ENCODE peak calls at places on chromosome 3, in five cellular contexts. One of them, this sample, is unnamed.

GRCh38 chr3:53044371-53045106 is 1.3 kb downstream of the SFMBT1 start:
- DNase-seq in CD8-positive, alpha-beta memory T cell: peak
- DNase-seq in GM23338: peak
- DNase-seq in psoas muscle: no peak
- DNase-seq in neuronal stem cell: peak
- DNase-seq in this sample: peak

GRCh38 chr3:68089572-68089991 is 435.2 kb upstream of the SUCLG2 start:
- DNase-seq in GM23338: no peak
- DNase-seq in CD8-positive, alpha-beta memory T cell: no peak
- DNase-seq in psoas muscle: no peak
- DNase-seq in neuronal stem cell: no peak
- DNase-seq in this sample: no peak

GRCh38 chr3:13715167-13715954 is 164.5 kb downstream of the WNT7A start:
- DNase-seq in CD8-positive, alpha-beta memory T cell: no peak
- DNase-seq in GM23338: no peak
- DNase-seq in psoas muscle: no peak
- DNase-seq in neuronal stem cell: no peak
- DNase-seq in this sample: no peak

GRCh38 chr3:15616053-15616452 is 14.5 kb downstream of the BTD start:
- DNase-seq in neuronal stem cell: no peak
- DNase-seq in GM23338: no peak
- DNase-seq in CD8-positive, alpha-beta memory T cell: no peak
- DNase-seq in psoas muscle: no peak
- DNase-seq in this sample: no peak

GRCh38 chr3:158128755-158129154 is 18.9 kb downstream of the RSRC1 start:
- DNase-seq in GM23338: no peak
- DNase-seq in psoas muscle: no peak
- DNase-seq in neuronal stem cell: no peak
- DNase-seq in CD8-positive, alpha-beta memory T cell: no peak
- DNase-seq in this sample: no peak

GRCh38 chr3:161423911-161424522 is 52.7 kb upstream of the SPTSSB start:
- DNase-seq in psoas muscle: no peak
- DNase-seq in neuronal stem cell: peak
- DNase-seq in GM23338: peak
- DNase-seq in CD8-positive, alpha-beta memory T cell: no peak
- DNase-seq in this sample: no peak

GRCh38 chr3:162391301-162391700 is 894.7 kb downstream of the OTOL1 start:
- DNase-seq in CD8-positive, alpha-beta memory T cell: no peak
- DNase-seq in GM23338: no peak
- DNase-seq in neuronal stem cell: no peak
- DNase-seq in psoas muscle: no peak
- DNase-seq in this sample: no peak

GRCh38 chr3:111210003-111210699 is 138.5 kb downstream of the NECTIN3 start:
- DNase-seq in GM23338: peak
- DNase-seq in CD8-positive, alpha-beta memory T cell: no peak
- DNase-seq in psoas muscle: no peak
- DNase-seq in neuronal stem cell: no peak
- DNase-seq in this sample: no peak

GRCh38 chr3:82163907-82164520 is 402.6 kb upstream of the GBE1 start:
- DNase-seq in psoas muscle: no peak
- DNase-seq in neuronal stem cell: no peak
- DNase-seq in CD8-positive, alpha-beta memory T cell: no peak
- DNase-seq in GM23338: peak
- DNase-seq in this sample: no peak

GRCh38 chr3:189551007-189551406 is 80.2 kb upstream of the TP63 start:
- DNase-seq in CD8-positive, alpha-beta memory T cell: no peak
- DNase-seq in neuronal stem cell: no peak
- DNase-seq in GM23338: no peak
- DNase-seq in psoas muscle: no peak
- DNase-seq in this sample: no peak

GRCh38 chr3:134666466-134666865 is 15.6 kb upstream of the KY start:
- DNase-seq in neuronal stem cell: no peak
- DNase-seq in psoas muscle: peak
- DNase-seq in GM23338: no peak
- DNase-seq in CD8-positive, alpha-beta memory T cell: no peak
- DNase-seq in this sample: no peak

GRCh38 chr3:98519351-98519750 is 3.4 kb downstream of the CLDND1 start:
- DNase-seq in CD8-positive, alpha-beta memory T cell: no peak
- DNase-seq in neuronal stem cell: no peak
- DNase-seq in psoas muscle: no peak
- DNase-seq in GM23338: no peak
- DNase-seq in this sample: no peak

GRCh38 chr3:188690076-188690475 is 481.7 kb upstream of the TPRG1 start:
- DNase-seq in psoas muscle: no peak
- DNase-seq in CD8-positive, alpha-beta memory T cell: no peak
- DNase-seq in GM23338: no peak
- DNase-seq in neuronal stem cell: no peak
- DNase-seq in this sample: no peak

GRCh38 chr3:42698911-42699230 is 3.7 kb downstream of the HHATL start:
- DNase-seq in neuronal stem cell: no peak
- DNase-seq in GM23338: no peak
- DNase-seq in psoas muscle: no peak
- DNase-seq in CD8-positive, alpha-beta memory T cell: no peak
- DNase-seq in this sample: no peak

GRCh38 chr3:125062904-125063618 is 7.3 kb upstream of the HEG1 start:
- DNase-seq in GM23338: no peak
- DNase-seq in neuronal stem cell: no peak
- DNase-seq in CD8-positive, alpha-beta memory T cell: no peak
- DNase-seq in psoas muscle: no peak
- DNase-seq in this sample: no peak

GRCh38 chr3:45191424-45191823 is 34.7 kb downstream of the TMEM158 start:
- DNase-seq in CD8-positive, alpha-beta memory T cell: no peak
- DNase-seq in neuronal stem cell: no peak
- DNase-seq in GM23338: no peak
- DNase-seq in psoas muscle: no peak
- DNase-seq in this sample: no peak

GRCh38 chr3:62144482-62144881 is 228.9 kb downstream of the FEZF2 start:
- DNase-seq in psoas muscle: no peak
- DNase-seq in CD8-positive, alpha-beta memory T cell: no peak
- DNase-seq in GM23338: no peak
- DNase-seq in neuronal stem cell: no peak
- DNase-seq in this sample: no peak

GRCh38 chr3:69009559-69010410 is 3.7 kb downstream of the EOGT start:
- DNase-seq in neuronal stem cell: no peak
- DNase-seq in CD8-positive, alpha-beta memory T cell: no peak
- DNase-seq in GM23338: peak
- DNase-seq in psoas muscle: no peak
- DNase-seq in this sample: no peak

GRCh38 chr3:18440053-18440768 is 15.1 kb upstream of the SATB1 start:
- DNase-seq in neuronal stem cell: no peak
- DNase-seq in GM23338: no peak
- DNase-seq in psoas muscle: no peak
- DNase-seq in CD8-positive, alpha-beta memory T cell: no peak
- DNase-seq in this sample: no peak

GRCh38 chr3:114364806-114365205 is 71.0 kb downstream of the TIGIT start:
- DNase-seq in GM23338: no peak
- DNase-seq in CD8-positive, alpha-beta memory T cell: no peak
- DNase-seq in neuronal stem cell: no peak
- DNase-seq in psoas muscle: no peak
- DNase-seq in this sample: no peak

GRCh38 chr3:121724130-121724529 is 25.4 kb downstream of the GOLGB1 start:
- DNase-seq in neuronal stem cell: no peak
- DNase-seq in psoas muscle: no peak
- DNase-seq in CD8-positive, alpha-beta memory T cell: no peak
- DNase-seq in GM23338: no peak
- DNase-seq in this sample: no peak

GRCh38 chr3:64502284-64502683 is 185.5 kb downstream of the ADAMTS9 start:
- DNase-seq in neuronal stem cell: no peak
- DNase-seq in psoas muscle: no peak
- DNase-seq in CD8-positive, alpha-beta memory T cell: no peak
- DNase-seq in GM23338: no peak
- DNase-seq in this sample: no peak

GRCh38 chr3:46094506-46094905 is 67.2 kb upstream of the XCR1 start:
- DNase-seq in neuronal stem cell: no peak
- DNase-seq in GM23338: no peak
- DNase-seq in CD8-positive, alpha-beta memory T cell: no peak
- DNase-seq in psoas muscle: no peak
- DNase-seq in this sample: no peak

GRCh38 chr3:73479325-73479724 is 145.4 kb downstream of the PDZRN3 start:
- DNase-seq in neuronal stem cell: no peak
- DNase-seq in CD8-positive, alpha-beta memory T cell: no peak
- DNase-seq in GM23338: no peak
- DNase-seq in psoas muscle: no peak
- DNase-seq in this sample: no peak

GRCh38 chr3:131568460-131568859 is 65.7 kb upstream of the MRPL3 start:
- DNase-seq in CD8-positive, alpha-beta memory T cell: no peak
- DNase-seq in neuronal stem cell: no peak
- DNase-seq in GM23338: peak
- DNase-seq in psoas muscle: no peak
- DNase-seq in this sample: no peak

GRCh38 chr3:131561511-131561910 is 58.7 kb upstream of the MRPL3 start:
- DNase-seq in neuronal stem cell: peak
- DNase-seq in CD8-positive, alpha-beta memory T cell: no peak
- DNase-seq in psoas muscle: no peak
- DNase-seq in GM23338: peak
- DNase-seq in this sample: peak

GRCh38 chr3:131560795-131561194 is 58.0 kb upstream of the MRPL3 start:
- DNase-seq in CD8-positive, alpha-beta memory T cell: no peak
- DNase-seq in psoas muscle: no peak
- DNase-seq in GM23338: no peak
- DNase-seq in neuronal stem cell: no peak
- DNase-seq in this sample: no peak

DNA sequence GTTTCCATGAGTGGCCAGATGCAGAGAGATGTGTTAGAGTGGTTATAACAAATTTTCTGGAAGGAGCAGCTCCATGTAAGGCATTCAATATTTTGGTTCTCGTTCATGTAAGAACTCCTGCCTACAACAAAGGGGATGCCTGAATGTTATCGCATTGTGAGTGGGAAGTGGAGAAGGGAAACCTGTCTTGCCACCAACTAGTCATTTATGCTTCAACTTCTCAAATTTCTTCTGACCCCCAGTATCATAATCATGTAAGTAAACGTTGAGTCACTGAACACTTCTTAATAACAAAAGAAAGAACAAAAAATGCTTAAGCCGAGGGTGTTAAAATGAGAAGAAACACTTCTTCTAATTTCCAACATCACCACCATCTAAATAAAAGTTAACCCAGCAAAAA is 62.0 kb upstream of the MRPL3 start:
- DNase-seq in CD8-positive, alpha-beta memory T cell: no peak
- DNase-seq in GM23338: no peak
- DNase-seq in neuronal stem cell: no peak
- DNase-seq in psoas muscle: no peak
- DNase-seq in this sample: no peak
- H3K27ac ChIP-seq in CD8-positive, alpha-beta memory T cell: no peak
- H3K27ac ChIP-seq in GM23338: no peak
- H3K27ac ChIP-seq in neuronal stem cell: no peak
- H3K27ac ChIP-seq in psoas muscle: no peak
- H3K27ac ChIP-seq in this sample: no peak

GRCh38 chr3:31291818-31292217 is 240.9 kb upstream of the STT3B start:
- DNase-seq in CD8-positive, alpha-beta memory T cell: no peak
- DNase-seq in psoas muscle: no peak
- DNase-seq in neuronal stem cell: no peak
- DNase-seq in GM23338: no peak
- DNase-seq in this sample: no peak

GRCh38 chr3:31288641-31289100 is 244.1 kb upstream of the STT3B start:
- DNase-seq in CD8-positive, alpha-beta memory T cell: peak
- DNase-seq in neuronal stem cell: peak
- DNase-seq in GM23338: peak
- DNase-seq in psoas muscle: no peak
- DNase-seq in this sample: no peak

GRCh38 chr3:31288224-31288623 is 244.5 kb upstream of the STT3B start:
- DNase-seq in GM23338: no peak
- DNase-seq in neuronal stem cell: peak
- DNase-seq in psoas muscle: no peak
- DNase-seq in CD8-positive, alpha-beta memory T cell: no peak
- DNase-seq in this sample: no peak

GRCh38 chr3:31290046-31290445 is 242.7 kb upstream of the STT3B start:
- DNase-seq in GM23338: no peak
- DNase-seq in neuronal stem cell: no peak
- DNase-seq in psoas muscle: no peak
- DNase-seq in CD8-positive, alpha-beta memory T cell: no peak
- DNase-seq in this sample: no peak

GRCh38 chr3:31289592-31289991 is 243.1 kb upstream of the STT3B start:
- DNase-seq in CD8-positive, alpha-beta memory T cell: no peak
- DNase-seq in psoas muscle: no peak
- DNase-seq in neuronal stem cell: no peak
- DNase-seq in GM23338: no peak
- DNase-seq in this sample: no peak
- H3K27ac ChIP-seq in CD8-positive, alpha-beta memory T cell: no peak
- H3K27ac ChIP-seq in psoas muscle: no peak
- H3K27ac ChIP-seq in neuronal stem cell: no peak
- H3K27ac ChIP-seq in GM23338: no peak
- H3K27ac ChIP-seq in this sample: no peak

GRCh38 chr3:78848392-78849288 is 919.2 kb downstream of the ROBO1 start:
- DNase-seq in neuronal stem cell: no peak
- DNase-seq in CD8-positive, alpha-beta memory T cell: no peak
- DNase-seq in GM23338: no peak
- DNase-seq in psoas muscle: no peak
- DNase-seq in this sample: no peak

GRCh38 chr3:78845605-78846004 is 922.2 kb downstream of the ROBO1 start:
- DNase-seq in neuronal stem cell: no peak
- DNase-seq in psoas muscle: no peak
- DNase-seq in GM23338: no peak
- DNase-seq in CD8-positive, alpha-beta memory T cell: no peak
- DNase-seq in this sample: no peak

GRCh38 chr3:78847203-78847602 is 920.6 kb downstream of the ROBO1 start:
- DNase-seq in psoas muscle: no peak
- DNase-seq in GM23338: no peak
- DNase-seq in CD8-positive, alpha-beta memory T cell: no peak
- DNase-seq in neuronal stem cell: no peak
- DNase-seq in this sample: no peak

GRCh38 chr3:78847603-78848002 is 920.2 kb downstream of the ROBO1 start:
- DNase-seq in CD8-positive, alpha-beta memory T cell: no peak
- DNase-seq in GM23338: no peak
- DNase-seq in psoas muscle: no peak
- DNase-seq in neuronal stem cell: no peak
- DNase-seq in this sample: no peak

GRCh38 chr3:78846688-78847087 is 921.1 kb downstream of the ROBO1 start:
- DNase-seq in GM23338: no peak
- DNase-seq in psoas muscle: no peak
- DNase-seq in neuronal stem cell: no peak
- DNase-seq in CD8-positive, alpha-beta memory T cell: no peak
- DNase-seq in this sample: no peak
- H3K27ac ChIP-seq in GM23338: no peak
- H3K27ac ChIP-seq in psoas muscle: no peak
- H3K27ac ChIP-seq in neuronal stem cell: no peak
- H3K27ac ChIP-seq in CD8-positive, alpha-beta memory T cell: no peak
- H3K27ac ChIP-seq in this sample: no peak

GRCh38 chr3:12618426-12618825 is 45.5 kb downstream of the RAF1 start:
- DNase-seq in CD8-positive, alpha-beta memory T cell: no peak
- DNase-seq in neuronal stem cell: no peak
- DNase-seq in GM23338: no peak
- DNase-seq in psoas muscle: no peak
- DNase-seq in this sample: no peak
- H3K27ac ChIP-seq in CD8-positive, alpha-beta memory T cell: no peak
- H3K27ac ChIP-seq in neuronal stem cell: no peak
- H3K27ac ChIP-seq in GM23338: no peak
- H3K27ac ChIP-seq in psoas muscle: no peak
- H3K27ac ChIP-seq in this sample: no peak

GRCh38 chr3:154743418-154743817 is 313.4 kb upstream of the GPR149 start:
- DNase-seq in psoas muscle: no peak
- DNase-seq in GM23338: no peak
- DNase-seq in neuronal stem cell: no peak
- DNase-seq in CD8-positive, alpha-beta memory T cell: no peak
- DNase-seq in this sample: no peak
- H3K27ac ChIP-seq in psoas muscle: no peak
- H3K27ac ChIP-seq in GM23338: no peak
- H3K27ac ChIP-seq in neuronal stem cell: no peak
- H3K27ac ChIP-seq in CD8-positive, alpha-beta memory T cell: no peak
- H3K27ac ChIP-seq in this sample: no peak